ENCODE peak calls at places on chromosomes 13 and 19, in six cellular contexts. M, B, Y, N, A and K are unnamed samples.
A peak's percentile ranks its signal among the peaks of the same experiment; 100 is the strongest.

GRCh38 chr19:47609885-47610545 is 1.1 kb downstream of the BICRA start:
- DNase-seq in M (peak; percentile 71), A (no peak), Y (peak; percentile 57), N (peak; percentile 50), B (peak; percentile 40), K (peak; percentile 36)

GRCh38 chr13:108409735-108410134 is 140.2 kb downstream of the TNFSF13B start:
- DNase-seq in B (no peak), N (no peak), Y (no peak), A (no peak), M (no peak), K (no peak)

GRCh38 chr13:35531551-35531950 is 55.1 kb upstream of the MAB21L1 start:
- DNase-seq in B (no peak), N (no peak), A (no peak), M (no peak), Y (no peak), K (no peak)

GRCh38 chr19:6270822-6271221 is 9.0 kb downstream of the MLLT1 start:
- DNase-seq in Y (no peak), A (no peak), N (no peak), B (no peak), M (no peak), K (no peak)

GRCh38 chr13:71759506-71760225 is 107.3 kb downstream of the DACH1 start:
- DNase-seq in B (no peak), A (no peak), Y (no peak), N (no peak), M (no peak), K (no peak)

GRCh38 chr19:29687244-29687896 is 22.1 kb downstream of the PLEKHF1 start:
- DNase-seq in M (no peak), N (no peak), Y (peak; percentile 96), B (peak; percentile 85), A (peak; percentile 99), K (no peak)

GRCh38 chr19:22605275-22606211 is 28.6 kb upstream of the ZNF492 start:
- DNase-seq in M (no peak), A (no peak), N (no peak), B (no peak), Y (no peak), K (no peak)

GRCh38 chr13:78610381-78610883 is 7.1 kb upstream of the POU4F1 start:
- DNase-seq in M (no peak), B (no peak), N (no peak), Y (peak; percentile 27), A (no peak), K (no peak)

GRCh38 chr19:17772172-17772571 is 20.9 kb downstream of the FCHO1 start:
- DNase-seq in Y (no peak), A (no peak), M (no peak), B (no peak), N (peak; percentile 38), K (no peak)

GRCh38 chr13:34335662-34336007 is 517.7 kb downstream of the RFC3 start:
- DNase-seq in Y (no peak), N (no peak), A (no peak), B (no peak), M (no peak), K (no peak)

GRCh38 chr13:48094781-48095502 is at the start of gene MED4:
- DNase-seq in N (peak; percentile 93), M (peak; percentile 99), A (peak; percentile 89), Y (peak; percentile 96), B (peak; percentile 96), K (peak; percentile 98)

GRCh38 chr19:10318807-10319426 is 3.1 kb upstream of the FDX2 start:
- DNase-seq in A (no peak), B (no peak), N (no peak), Y (no peak), M (no peak), K (no peak)

GRCh38 chr13:25203256-25203794 is 31.2 kb upstream of the AMER2 start:
- DNase-seq in N (no peak), M (no peak), Y (no peak), A (peak; percentile 2), B (no peak), K (no peak)

GRCh38 chr19:39403331-39404312 is 3.0 kb upstream of the ZFP36 start:
- DNase-seq in M (peak; percentile 94), Y (peak; percentile 100), N (peak; percentile 90), B (peak; percentile 95), A (peak; percentile 99), K (no peak)

GRCh38 chr19:50798943-50799851 is 9.0 kb downstream of the ACP4 start:
- DNase-seq in A (no peak), M (no peak), B (no peak), N (no peak), Y (no peak), K (no peak)

GRCh38 chr19:51339313-51339686 is 2.6 kb downstream of the VSIG10L start:
- DNase-seq in B (no peak), M (no peak), Y (no peak), A (no peak), N (no peak), K (no peak)

GRCh38 chr13:21583496-21583895 is 20.5 kb downstream of the MICU2 start:
- DNase-seq in N (no peak), A (no peak), Y (peak; percentile 78), B (peak; percentile 42), M (no peak), K (no peak)